ENCODE peak calls at places on chromosomes 13 and 19, in four cellular contexts. G, S, F and C are unnamed samples.

GRCh38 chr13:84032116-84032515 is 149.8 kb upstream of the SLITRK1 start:
- DNase-seq in G (no peak), S (no peak), F (no peak), C (peak)

GRCh38 chr13:99991013-99991805 is 9.6 kb downstream of the ZIC2 start:
- DNase-seq in G (no peak), S (no peak), F (no peak), C (no peak)

GRCh38 chr19:42515241-42515832 is 12.9 kb downstream of the CEACAM1 start:
- DNase-seq in G (no peak), S (no peak), F (no peak), C (no peak)

GRCh38 chr19:40597329-40597838 is 3.8 kb upstream of the LTBP4 start:
- DNase-seq in G (no peak), S (no peak), F (no peak), C (no peak)

GRCh38 chr13:28640861-28641599 is 17.9 kb upstream of the POMP start:
- DNase-seq in G (no peak), S (no peak), F (no peak), C (no peak)

GRCh38 chr13:44107357-44108121 is 227.8 kb downstream of the LACC1 start:
- DNase-seq in G (no peak), S (no peak), F (no peak), C (no peak)

GRCh38 chr13:44368599-44369368 is 4.8 kb upstream of the SERP2 start:
- DNase-seq in G (no peak), S (no peak), F (no peak), C (no peak)

GRCh38 chr19:6674868-6675305 is 4.9 kb upstream of the TNFSF14 start:
- DNase-seq in G (no peak), S (peak), F (peak), C (peak)

GRCh38 chr13:23292596-23292995 is 111.8 kb downstream of the SGCG start:
- DNase-seq in G (no peak), S (no peak), F (no peak), C (no peak)

DNA sequence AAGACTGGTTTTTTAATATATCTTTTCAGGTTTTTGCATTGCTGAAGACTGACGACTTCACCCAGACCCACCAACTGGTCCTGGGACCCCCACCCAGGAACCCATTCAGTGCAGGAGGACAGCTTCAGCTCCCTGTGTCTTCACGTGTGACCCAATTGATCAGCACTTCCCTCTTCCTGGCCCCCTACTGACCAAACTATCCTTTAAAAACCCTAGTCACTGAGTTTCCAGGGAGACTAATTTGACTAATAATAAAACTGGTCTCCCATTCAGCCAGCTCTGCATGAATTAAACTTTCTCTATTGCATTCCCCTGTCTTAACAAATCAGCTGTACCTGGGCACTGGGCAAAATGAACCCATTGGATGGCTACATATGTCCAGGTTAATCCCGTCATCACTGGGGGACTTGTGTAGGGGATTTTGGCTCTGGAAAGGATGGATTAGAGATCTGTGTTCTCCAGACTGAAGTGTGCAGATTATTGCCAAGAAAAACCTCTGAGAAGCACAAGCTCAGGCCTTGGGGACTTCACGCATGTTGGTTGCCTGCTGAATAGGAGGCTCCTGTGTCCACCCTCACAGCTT is 16.3 kb upstream of the PARP4 start:
- DNase-seq in G (no peak), S (no peak), F (no peak), C (no peak)
- TF ChIP-seq CTCF in G (no peak), S (no peak), F (no peak), C (no peak)

GRCh38 chr13:97977376-97977705 is 23.9 kb downstream of the IPO5 start:
- DNase-seq in G (no peak), S (no peak), F (no peak), C (no peak)

GRCh38 chr13:97974773-97975172 is 21.3 kb downstream of the IPO5 start:
- DNase-seq in G (no peak), S (no peak), F (no peak), C (no peak)

GRCh38 chr13:97976551-97977375 is 23.3 kb downstream of the IPO5 start:
- DNase-seq in G (no peak), S (peak), F (peak), C (no peak)

GRCh38 chr13:97975851-97976550 is 22.5 kb downstream of the IPO5 start:
- DNase-seq in G (no peak), S (peak), F (peak), C (peak)

GRCh38 chr13:97975280-97975850 is 21.9 kb downstream of the IPO5 start:
- DNase-seq in G (no peak), S (no peak), F (no peak), C (no peak)
- TF ChIP-seq CTCF in G (no peak), S (no peak), F (no peak), C (no peak)

GRCh38 chr19:3468211-3468610 is 12.1 kb downstream of the SMIM24 start:
- DNase-seq in G (no peak), S (no peak), F (no peak), C (no peak)

GRCh38 chr19:3470500-3471128 is 9.7 kb downstream of the SMIM24 start:
- DNase-seq in G (no peak), S (no peak), F (no peak), C (no peak)

GRCh38 chr19:3471954-3472655 is 8.2 kb downstream of the SMIM24 start:
- DNase-seq in G (no peak), S (no peak), F (peak), C (peak)

GRCh38 chr19:3467437-3468198 is 12.7 kb downstream of the SMIM24 start:
- DNase-seq in G (no peak), S (no peak), F (no peak), C (no peak)

GRCh38 chr19:3469638-3470499 is 10.5 kb downstream of the SMIM24 start:
- DNase-seq in G (no peak), S (no peak), F (no peak), C (peak)
- TF ChIP-seq CTCF in G (peak), S (no peak), F (no peak), C (no peak)

DNA sequence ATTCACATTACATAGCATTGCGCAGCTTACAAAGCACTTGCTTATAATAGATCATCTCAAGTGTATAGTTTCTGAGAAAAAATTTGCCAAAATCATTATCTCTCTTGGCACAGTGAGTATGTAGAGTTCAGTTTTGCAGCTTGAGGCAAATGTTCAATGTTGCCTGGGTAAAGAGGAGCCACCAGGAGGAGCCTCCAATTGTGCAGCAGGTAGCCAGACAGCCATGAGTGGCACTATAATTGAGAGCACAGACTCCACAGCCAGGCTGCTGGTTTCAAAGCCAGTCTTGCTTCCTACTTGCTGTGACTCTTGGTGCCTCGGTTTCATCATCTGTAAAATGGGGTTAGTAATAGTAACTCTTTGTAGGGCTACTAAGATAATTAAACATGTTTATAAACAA is 24.0 kb upstream of the OLFM4 start:
- DNase-seq in G (no peak), S (no peak), F (no peak), C (no peak)
- TF ChIP-seq CTCF in G (no peak), S (no peak), F (no peak), C (no peak)

GRCh38 chr19:3507371-3508120 is 1.4 kb downstream of the FZR1 start:
- DNase-seq in G (no peak), S (no peak), F (peak), C (peak)

GRCh38 chr19:3506384-3507340 is 551 bp downstream of the FZR1 start:
- DNase-seq in G (no peak), S (peak), F (peak), C (no peak)

GRCh38 chr19:3504723-3505122 is 1.4 kb upstream of the FZR1 start:
- DNase-seq in G (no peak), S (no peak), F (no peak), C (peak)

GRCh38 chr19:3503036-3503572 is 2.6 kb upstream of the DOHH start:
- DNase-seq in G (no peak), S (no peak), F (no peak), C (no peak)

DNA sequence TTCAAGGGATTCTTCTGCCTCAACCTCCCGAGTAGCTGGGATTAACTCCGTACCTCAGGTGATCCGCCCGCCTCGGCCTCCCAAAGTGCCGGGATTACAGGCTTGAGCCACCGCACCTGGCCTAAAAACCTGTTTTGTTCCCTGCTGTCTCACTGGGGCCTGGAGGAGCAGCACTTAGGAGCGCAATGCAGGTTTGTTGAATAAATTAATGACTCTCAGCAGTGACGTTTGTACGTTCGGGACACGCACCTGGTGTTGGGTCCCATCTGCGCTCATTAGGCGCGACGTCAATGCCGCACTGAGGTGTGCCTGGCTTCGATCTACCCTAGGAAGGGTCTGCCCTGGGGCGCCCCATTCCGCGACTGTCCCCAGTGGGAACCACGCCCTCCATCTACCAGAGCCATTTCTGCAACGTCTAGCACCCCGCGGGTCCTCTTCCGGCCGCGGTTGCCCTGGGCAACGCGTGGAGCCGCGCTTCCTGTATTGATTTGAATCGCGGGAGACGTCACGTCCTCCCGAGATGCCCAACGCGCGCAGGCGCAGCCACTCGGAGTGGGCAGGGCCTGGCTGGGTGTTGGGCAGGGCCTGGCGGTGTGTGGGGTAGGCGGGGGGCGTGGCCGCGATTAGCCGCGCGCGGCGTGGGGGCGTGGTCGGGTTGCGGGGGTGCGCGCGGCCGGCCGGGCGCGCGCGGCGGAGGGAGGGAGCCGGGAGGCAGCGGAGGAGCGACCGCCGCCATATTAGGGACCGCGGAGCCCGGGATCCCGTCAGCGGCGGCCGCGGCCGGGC is at the start of gene FZR1:
- DNase-seq in G (peak), S (peak), F (peak), C (peak)
- TF ChIP-seq CTCF in G (no peak), S (peak), F (no peak), C (no peak)